ENCODE peak calls at places on chromosome 9, in ten cellular contexts. One of them, this sample, is unnamed. For H3K4me1, the result is how much of the 10 kb centered on the place peaks cover.

GRCh38 chr9:7533376-7534090 is 266.0 kb downstream of the DMAC1 start:
- DNase-seq in heart left ventricle: no peak
- DNase-seq in colonic mucosa: no peak
- DNase-seq in adrenal gland: no peak
- DNase-seq in astrocyte: no peak
- DNase-seq in heart right ventricle: no peak
- DNase-seq in PC-9: no peak
- DNase-seq in A549: no peak
- DNase-seq in PC-3: no peak
- DNase-seq in GM23338: no peak
- DNase-seq in this sample: no peak

GRCh38 chr9:90517103-90517502 is 125.5 kb downstream of the DIRAS2 start:
- DNase-seq in GM23338: peak
- DNase-seq in astrocyte: no peak
- DNase-seq in adrenal gland: no peak
- DNase-seq in heart left ventricle: no peak
- DNase-seq in heart right ventricle: no peak
- DNase-seq in colonic mucosa: no peak
- DNase-seq in PC-9: peak
- DNase-seq in PC-3: peak
- DNase-seq in A549: no peak
- DNase-seq in this sample: no peak

GRCh38 chr9:72315510-72316287 is 49.3 kb downstream of the ZFAND5 start:
- DNase-seq in adrenal gland: no peak
- DNase-seq in colonic mucosa: peak
- DNase-seq in PC-3: peak
- DNase-seq in heart right ventricle: no peak
- DNase-seq in A549: peak
- DNase-seq in heart left ventricle: no peak
- DNase-seq in PC-9: peak
- DNase-seq in astrocyte: peak
- DNase-seq in GM23338: peak
- DNase-seq in this sample: peak

GRCh38 chr9:90946981-90947380 is 145.4 kb downstream of the SYK start:
- DNase-seq in colonic mucosa: no peak
- DNase-seq in astrocyte: no peak
- DNase-seq in adrenal gland: no peak
- DNase-seq in PC-3: peak
- DNase-seq in PC-9: peak
- DNase-seq in GM23338: no peak
- DNase-seq in heart left ventricle: no peak
- DNase-seq in A549: no peak
- DNase-seq in heart right ventricle: no peak
- DNase-seq in this sample: no peak

GRCh38 chr9:96299823-96300222 is 2.2 kb downstream of the HSD17B3 start:
- DNase-seq in PC-9: peak
- DNase-seq in A549: no peak
- DNase-seq in astrocyte: peak
- DNase-seq in PC-3: peak
- DNase-seq in adrenal gland: no peak
- DNase-seq in heart right ventricle: no peak
- DNase-seq in GM23338: no peak
- DNase-seq in colonic mucosa: no peak
- DNase-seq in heart left ventricle: no peak
- DNase-seq in this sample: no peak

GRCh38 chr9:82681809-82682208 is 381.1 kb downstream of the RASEF start:
- DNase-seq in A549: no peak
- DNase-seq in colonic mucosa: no peak
- DNase-seq in GM23338: no peak
- DNase-seq in astrocyte: no peak
- DNase-seq in PC-3: no peak
- DNase-seq in heart left ventricle: no peak
- DNase-seq in PC-9: no peak
- DNase-seq in heart right ventricle: no peak
- DNase-seq in adrenal gland: no peak
- DNase-seq in this sample: no peak

GRCh38 chr9:95071450-95071849 is 246.1 kb downstream of the FANCC start:
- DNase-seq in PC-3: no peak
- DNase-seq in PC-9: no peak
- DNase-seq in adrenal gland: no peak
- DNase-seq in A549: no peak
- DNase-seq in astrocyte: no peak
- DNase-seq in colonic mucosa: no peak
- DNase-seq in GM23338: no peak
- DNase-seq in heart right ventricle: no peak
- DNase-seq in heart left ventricle: no peak
- DNase-seq in this sample: no peak

GRCh38 chr9:37405350-37405749 is 17.1 kb upstream of the GRHPR start:
- DNase-seq in adrenal gland: no peak
- DNase-seq in heart right ventricle: no peak
- DNase-seq in colonic mucosa: no peak
- DNase-seq in heart left ventricle: no peak
- DNase-seq in PC-3: no peak
- DNase-seq in PC-9: no peak
- DNase-seq in astrocyte: peak
- DNase-seq in GM23338: no peak
- DNase-seq in A549: no peak
- DNase-seq in this sample: no peak

GRCh38 chr9:88587182-88587581 is 52.2 kb downstream of the NXNL2 start:
- DNase-seq in PC-9: no peak
- DNase-seq in GM23338: no peak
- DNase-seq in astrocyte: no peak
- DNase-seq in heart left ventricle: no peak
- DNase-seq in PC-3: peak
- DNase-seq in A549: peak
- DNase-seq in colonic mucosa: peak
- DNase-seq in adrenal gland: no peak
- DNase-seq in heart right ventricle: no peak
- DNase-seq in this sample: no peak

GRCh38 chr9:20989923-20990341 is 41.5 kb downstream of the HACD4 start:
- DNase-seq in A549: no peak
- DNase-seq in colonic mucosa: no peak
- DNase-seq in heart left ventricle: peak
- DNase-seq in astrocyte: peak
- DNase-seq in GM23338: no peak
- DNase-seq in PC-9: no peak
- DNase-seq in heart right ventricle: peak
- DNase-seq in PC-3: no peak
- DNase-seq in adrenal gland: peak
- DNase-seq in this sample: peak

GRCh38 chr9:79660615-79661014 is 88.8 kb downstream of the TLE4 start:
- DNase-seq in adrenal gland: no peak
- DNase-seq in heart right ventricle: no peak
- DNase-seq in heart left ventricle: no peak
- DNase-seq in colonic mucosa: no peak
- DNase-seq in GM23338: peak
- DNase-seq in PC-3: no peak
- DNase-seq in PC-9: no peak
- DNase-seq in A549: no peak
- DNase-seq in astrocyte: no peak
- DNase-seq in this sample: no peak

GRCh38 chr9:70511858-70512257 is 97.4 kb upstream of the KLF9 start:
- DNase-seq in colonic mucosa: no peak
- DNase-seq in A549: no peak
- DNase-seq in adrenal gland: no peak
- DNase-seq in GM23338: no peak
- DNase-seq in PC-9: no peak
- DNase-seq in astrocyte: no peak
- DNase-seq in heart right ventricle: no peak
- DNase-seq in heart left ventricle: no peak
- DNase-seq in PC-3: no peak
- DNase-seq in this sample: no peak

GRCh38 chr9:34651876-34652602 is at the start of gene IL11RA:
- DNase-seq in PC-9: peak
- DNase-seq in GM23338: peak
- DNase-seq in heart right ventricle: peak
- DNase-seq in astrocyte: peak
- DNase-seq in A549: peak
- DNase-seq in PC-3: peak
- DNase-seq in heart left ventricle: peak
- DNase-seq in adrenal gland: peak
- DNase-seq in colonic mucosa: peak
- DNase-seq in this sample: peak

DNA sequence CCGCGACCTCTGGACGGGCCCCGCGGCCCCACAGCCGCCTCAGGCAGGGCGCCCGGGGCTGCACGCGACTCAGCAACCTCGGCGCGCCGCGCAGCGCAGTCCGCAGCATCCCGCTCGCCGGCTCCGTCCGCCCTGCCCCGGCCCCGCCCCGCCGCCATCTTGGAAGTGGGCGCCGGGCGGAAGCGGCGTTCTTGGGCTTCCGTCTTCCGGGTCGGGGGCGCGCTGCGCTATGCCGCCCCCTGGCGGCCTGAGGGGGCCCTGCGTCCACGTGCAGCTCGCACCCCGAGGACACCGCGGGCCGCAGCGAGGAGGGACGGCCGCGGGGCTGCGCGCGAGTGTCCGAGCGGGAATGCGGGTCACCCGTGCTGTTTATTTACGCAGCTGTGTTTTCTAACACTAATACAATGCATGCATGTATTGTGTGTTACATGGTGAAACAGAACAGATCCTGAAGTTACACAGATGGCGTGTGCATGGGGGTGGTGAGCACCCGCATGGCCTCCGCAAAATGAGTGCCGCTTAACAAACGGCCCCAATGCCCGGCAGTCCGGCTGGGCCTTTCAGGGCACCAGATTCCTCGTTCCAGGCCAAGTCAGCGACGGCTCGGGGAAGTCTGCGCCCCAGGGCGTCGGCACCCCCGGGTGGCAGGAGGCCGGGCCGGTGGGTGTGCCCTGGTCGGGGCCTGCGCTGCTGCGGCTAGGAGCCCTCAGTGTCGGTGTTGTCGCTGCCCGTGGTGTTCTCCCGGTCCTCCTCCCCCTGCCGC is at the start of gene DNLZ:
- DNase-seq in GM23338: peak
- DNase-seq in colonic mucosa: peak
- DNase-seq in adrenal gland: peak
- DNase-seq in heart right ventricle: peak
- DNase-seq in PC-9: peak
- DNase-seq in heart left ventricle: peak
- DNase-seq in A549: peak
- DNase-seq in astrocyte: peak
- DNase-seq in PC-3: peak
- DNase-seq in this sample: peak
- TF ChIP-seq CTCF in GM23338: peak
- TF ChIP-seq CTCF in colonic mucosa: peak
- TF ChIP-seq CTCF in adrenal gland: peak
- TF ChIP-seq CTCF in heart right ventricle: peak
- TF ChIP-seq CTCF in PC-9: peak
- TF ChIP-seq CTCF in heart left ventricle: peak
- TF ChIP-seq CTCF in A549: peak
- TF ChIP-seq CTCF in astrocyte: peak
- TF ChIP-seq CTCF in PC-3: peak
- TF ChIP-seq CTCF in this sample: peak

GRCh38 chr9:87181670-87182069 is 234.4 kb upstream of the GAS1 start:
- DNase-seq in astrocyte: no peak
- DNase-seq in adrenal gland: no peak
- DNase-seq in A549: no peak
- DNase-seq in PC-9: no peak
- DNase-seq in heart left ventricle: no peak
- DNase-seq in colonic mucosa: no peak
- DNase-seq in heart right ventricle: no peak
- DNase-seq in PC-3: no peak
- DNase-seq in GM23338: no peak
- DNase-seq in this sample: no peak
- H3K4me1 ChIP-seq in astrocyte: under half
- H3K4me1 ChIP-seq in adrenal gland: under half
- H3K4me1 ChIP-seq in A549: under half
- H3K4me1 ChIP-seq in PC-9: under half
- H3K4me1 ChIP-seq in heart left ventricle: under half
- H3K4me1 ChIP-seq in colonic mucosa: under half
- H3K4me1 ChIP-seq in heart right ventricle: under half
- H3K4me1 ChIP-seq in PC-3: under half
- H3K4me1 ChIP-seq in GM23338: under half
- H3K4me1 ChIP-seq in this sample: under half

DNA sequence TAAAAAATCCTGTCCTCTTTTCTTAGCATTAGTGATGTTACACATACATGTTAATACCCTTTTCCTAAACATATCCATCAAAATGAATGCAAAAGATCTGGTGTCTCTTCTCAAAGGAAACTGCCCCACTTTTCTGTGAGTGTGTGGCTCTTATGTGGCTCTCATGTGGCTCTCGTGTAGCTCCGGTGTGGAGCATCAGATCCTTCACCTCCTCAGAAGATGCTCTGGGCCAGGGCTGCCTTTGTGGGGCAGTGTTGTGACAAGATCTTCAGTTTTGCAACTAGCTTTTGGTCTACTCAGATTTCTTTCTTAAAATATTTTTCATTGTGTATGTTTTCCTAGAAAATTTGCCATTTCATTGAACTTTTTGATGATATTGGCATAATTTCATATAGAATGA is 19.3 kb downstream of the GARNL3 start:
- DNase-seq in adrenal gland: no peak
- DNase-seq in PC-9: no peak
- DNase-seq in heart left ventricle: no peak
- DNase-seq in heart right ventricle: no peak
- DNase-seq in colonic mucosa: peak
- DNase-seq in GM23338: peak
- DNase-seq in astrocyte: peak
- DNase-seq in A549: peak
- DNase-seq in PC-3: peak
- DNase-seq in this sample: no peak
- TF ChIP-seq CTCF in adrenal gland: peak
- TF ChIP-seq CTCF in PC-9: peak
- TF ChIP-seq CTCF in heart left ventricle: no peak
- TF ChIP-seq CTCF in heart right ventricle: peak
- TF ChIP-seq CTCF in colonic mucosa: no peak
- TF ChIP-seq CTCF in GM23338: peak
- TF ChIP-seq CTCF in astrocyte: peak
- TF ChIP-seq CTCF in A549: peak
- TF ChIP-seq CTCF in PC-3: peak
- TF ChIP-seq CTCF in this sample: no peak

DNA sequence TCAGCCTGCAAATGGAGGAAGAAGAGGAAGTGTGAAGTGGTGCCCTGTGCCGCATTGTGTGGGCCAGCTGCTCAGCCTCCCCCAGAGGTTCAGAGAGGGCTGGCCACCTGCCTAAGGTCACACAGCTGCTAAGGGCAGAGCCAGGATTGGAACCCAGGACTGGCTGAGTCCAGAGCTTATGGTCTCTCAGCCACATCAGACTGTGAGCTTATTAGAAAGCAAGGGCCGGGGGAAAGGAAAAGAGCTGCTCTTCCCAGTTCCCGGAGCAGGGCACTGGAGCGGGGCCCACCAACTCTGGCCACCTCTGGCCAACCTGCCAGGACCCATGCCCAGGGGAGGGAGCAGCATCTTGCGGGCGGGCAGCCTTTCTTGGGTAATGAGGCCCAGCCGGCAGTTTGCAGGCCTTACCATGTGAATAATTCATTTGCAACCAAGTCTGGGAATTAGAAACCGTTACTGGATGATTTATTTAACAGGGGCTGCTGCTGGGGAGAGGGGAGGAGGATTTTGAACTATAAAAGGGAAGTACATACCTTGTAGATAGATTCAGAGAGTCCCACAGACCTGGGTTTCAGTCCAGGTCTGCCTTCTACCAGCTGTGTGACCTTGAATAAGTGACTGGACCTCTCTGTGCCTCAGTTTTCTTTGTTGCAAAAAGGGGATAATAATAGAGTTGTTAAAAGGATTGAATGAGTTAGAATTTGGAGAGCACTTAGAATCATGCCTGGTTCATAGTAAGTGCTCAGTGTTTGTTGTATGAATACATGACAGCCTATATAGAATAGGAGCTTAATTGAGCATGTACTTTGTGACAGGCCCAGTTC is 11.5 kb upstream of the CRB2 start:
- DNase-seq in heart right ventricle: no peak
- DNase-seq in GM23338: no peak
- DNase-seq in PC-9: no peak
- DNase-seq in A549: no peak
- DNase-seq in colonic mucosa: no peak
- DNase-seq in adrenal gland: no peak
- DNase-seq in heart left ventricle: no peak
- DNase-seq in PC-3: no peak
- DNase-seq in astrocyte: no peak
- DNase-seq in this sample: no peak
- H3K4me1 ChIP-seq in heart right ventricle: under half
- H3K4me1 ChIP-seq in GM23338: under half
- H3K4me1 ChIP-seq in PC-9: under half
- H3K4me1 ChIP-seq in A549: under half
- H3K4me1 ChIP-seq in colonic mucosa: under half
- H3K4me1 ChIP-seq in adrenal gland: under half
- H3K4me1 ChIP-seq in heart left ventricle: under half
- H3K4me1 ChIP-seq in PC-3: under half
- H3K4me1 ChIP-seq in astrocyte: under half
- H3K4me1 ChIP-seq in this sample: under half

This sample was measured in sigmoid colon.